ENCODE peak calls at places on chromosome 9, in five cellular contexts. Y, L, E, S and D are unnamed samples.

GRCh38 chr9:97564291-97565175 is 63.1 kb downstream of the TMOD1 start:
- DNase-seq in Y (no peak), L (no peak), E (peak), S (no peak), D (no peak)

GRCh38 chr9:13146838-13147237 is 132.7 kb downstream of the MPDZ start:
- DNase-seq in Y (no peak), L (no peak), E (no peak), S (no peak), D (no peak)

GRCh38 chr9:85508616-85509015 is 233.1 kb downstream of the AGTPBP1 start:
- DNase-seq in Y (peak), L (no peak), E (no peak), S (no peak), D (no peak)

GRCh38 chr9:105647595-105648349 is 14.5 kb upstream of the TAL2 start:
- DNase-seq in Y (peak), L (no peak), E (no peak), S (no peak), D (no peak)

GRCh38 chr9:63816742-63817621 is 1468.0 kb downstream of the FOXD4L5 start:
- DNase-seq in Y (peak), L (peak), E (peak), S (peak), D (peak)

GRCh38 chr9:91192379-91192775 is 169.3 kb downstream of the AUH start:
- DNase-seq in Y (no peak), L (no peak), E (no peak), S (no peak), D (peak)

GRCh38 chr9:1018121-1018520 is 32.0 kb upstream of the DMRT2 start:
- DNase-seq in Y (peak), L (no peak), E (no peak), S (peak), D (no peak)

GRCh38 chr9:110217656-110218099 is 9.7 kb upstream of the C9orf152 start:
- DNase-seq in Y (peak), L (no peak), E (peak), S (peak), D (no peak)

GRCh38 chr9:119020730-119021333 is 348.4 kb downstream of the BRINP1 start:
- DNase-seq in Y (no peak), L (no peak), E (no peak), S (no peak), D (no peak)

GRCh38 chr9:4301971-4302427 is 2.1 kb upstream of the GLIS3 start:
- DNase-seq in Y (no peak), L (peak), E (peak), S (no peak), D (no peak)

GRCh38 chr9:95035846-95036245 is 281.7 kb downstream of the FANCC start:
- DNase-seq in Y (no peak), L (no peak), E (no peak), S (no peak), D (no peak)

GRCh38 chr9:76789850-76790249 is 25.6 kb downstream of the PCA3 start:
- DNase-seq in Y (no peak), L (no peak), E (no peak), S (no peak), D (no peak)

GRCh38 chr9:107465467-107466451 is 23.8 kb downstream of the KLF4 start:
- DNase-seq in Y (peak), L (peak), E (peak), S (peak), D (peak)

GRCh38 chr9:91101598-91102168 is 260.0 kb downstream of the AUH start:
- DNase-seq in Y (no peak), L (no peak), E (no peak), S (peak), D (no peak)

GRCh38 chr9:138072897-138073296 is 195.3 kb downstream of the CACNA1B start:
- DNase-seq in Y (no peak), L (no peak), E (no peak), S (no peak), D (peak)

GRCh38 chr9:4147476-4148214 is 152.2 kb downstream of the GLIS3 start:
- DNase-seq in Y (no peak), L (no peak), E (peak), S (no peak), D (no peak)

GRCh38 chr9:76086521-76086920 is 196.0 kb downstream of the PCSK5 start:
- DNase-seq in Y (no peak), L (no peak), E (no peak), S (no peak), D (no peak)

GRCh38 chr9:76472925-76473324 is 13.9 kb downstream of the GCNT1 start:
- DNase-seq in Y (no peak), L (no peak), E (peak), S (no peak), D (no peak)

GRCh38 chr9:92774274-92774673 is 9.6 kb upstream of the BICD2 start:
- DNase-seq in Y (no peak), L (no peak), E (peak), S (no peak), D (no peak)

GRCh38 chr9:124764774-124765438 is 6.2 kb downstream of the NR6A1 start:
- DNase-seq in Y (peak), L (no peak), E (no peak), S (peak), D (no peak)

GRCh38 chr9:124295097-124295794 is 37.5 kb downstream of the NEK6 start:
- DNase-seq in Y (no peak), L (no peak), E (no peak), S (no peak), D (no peak)

GRCh38 chr9:4290427-4290837 is 9.4 kb downstream of the GLIS3 start:
- DNase-seq in Y (no peak), L (no peak), E (no peak), S (no peak), D (no peak)